ENCODE peak calls at places on chromosomes 12 and 14, in six cellular contexts. K is fibroblast of lung, B is AG04450, Y is lung, E is K562, D is pancreas. U is an unnamed sample.

GRCh38 chr14:22866874-22867273 is 4.7 kb upstream of the LRP10 start:
- DNase-seq in K (no peak), B (no peak), Y (no peak), E (no peak), D (no peak), U (no peak)

GRCh38 chr14:32397871-32398640 is 69.0 kb downstream of the AKAP6 start:
- DNase-seq in K (peak; percentile 89), B (no peak), Y (no peak), E (no peak), D (no peak), U (no peak)

GRCh38 chr14:71139058-71139946 is 232.0 kb downstream of the PCNX1 start:
- DNase-seq in K (peak; percentile 39), B (peak; percentile 13), Y (peak; percentile 51), E (peak; percentile 71), D (peak; percentile 28), U (peak; percentile 89)

GRCh38 chr12:130868412-130868811 is 3.5 kb upstream of the RAN start:
- DNase-seq in K (no peak), B (no peak), Y (no peak), E (no peak), D (no peak), U (no peak)

GRCh38 chr14:101683365-101683764 is 78.1 kb upstream of the PPP2R5C start:
- DNase-seq in K (no peak), B (no peak), Y (no peak), E (no peak), D (no peak), U (no peak)

GRCh38 chr14:93269341-93270068 is 62.4 kb downstream of the UBR7 start:
- DNase-seq in K (peak; percentile 76), B (peak; percentile 38), Y (no peak), E (no peak), D (no peak), U (peak; percentile 19)

GRCh38 chr12:12726543-12727093 is 9.4 kb downstream of the CDKN1B start:
- DNase-seq in K (peak; percentile 90), B (no peak), Y (no peak), E (peak; percentile 28), D (no peak), U (peak; percentile 87)

GRCh38 chr14:21118933-21119332 is 18.1 kb downstream of the TMEM253 start:
- DNase-seq in K (no peak), B (no peak), Y (no peak), E (no peak), D (no peak), U (no peak)

GRCh38 chr12:48447755-48448154 is 24.6 kb upstream of the ANP32D start:
- DNase-seq in K (no peak), B (no peak), Y (no peak), E (no peak), D (no peak), U (no peak)

GRCh38 chr14:52266782-52267181 is 716 bp upstream of the PTGDR start:
- DNase-seq in K (peak; percentile 47), B (no peak), Y (no peak), E (no peak), D (no peak), U (peak; percentile 92)

GRCh38 chr14:52269100-52269499 is 1.6 kb downstream of the PTGDR start:
- DNase-seq in K (no peak), B (no peak), Y (no peak), E (no peak), D (no peak), U (no peak)

GRCh38 chr14:52267501-52268190 is at the start of gene PTGDR:
- DNase-seq in K (peak; percentile 24), B (no peak), Y (no peak), E (no peak), D (no peak), U (peak; percentile 78)

GRCh38 chr14:52266179-52266578 is 1.3 kb upstream of the PTGDR start:
- DNase-seq in K (peak; percentile 66), B (no peak), Y (no peak), E (no peak), D (no peak), U (peak; percentile 92)

DNA sequence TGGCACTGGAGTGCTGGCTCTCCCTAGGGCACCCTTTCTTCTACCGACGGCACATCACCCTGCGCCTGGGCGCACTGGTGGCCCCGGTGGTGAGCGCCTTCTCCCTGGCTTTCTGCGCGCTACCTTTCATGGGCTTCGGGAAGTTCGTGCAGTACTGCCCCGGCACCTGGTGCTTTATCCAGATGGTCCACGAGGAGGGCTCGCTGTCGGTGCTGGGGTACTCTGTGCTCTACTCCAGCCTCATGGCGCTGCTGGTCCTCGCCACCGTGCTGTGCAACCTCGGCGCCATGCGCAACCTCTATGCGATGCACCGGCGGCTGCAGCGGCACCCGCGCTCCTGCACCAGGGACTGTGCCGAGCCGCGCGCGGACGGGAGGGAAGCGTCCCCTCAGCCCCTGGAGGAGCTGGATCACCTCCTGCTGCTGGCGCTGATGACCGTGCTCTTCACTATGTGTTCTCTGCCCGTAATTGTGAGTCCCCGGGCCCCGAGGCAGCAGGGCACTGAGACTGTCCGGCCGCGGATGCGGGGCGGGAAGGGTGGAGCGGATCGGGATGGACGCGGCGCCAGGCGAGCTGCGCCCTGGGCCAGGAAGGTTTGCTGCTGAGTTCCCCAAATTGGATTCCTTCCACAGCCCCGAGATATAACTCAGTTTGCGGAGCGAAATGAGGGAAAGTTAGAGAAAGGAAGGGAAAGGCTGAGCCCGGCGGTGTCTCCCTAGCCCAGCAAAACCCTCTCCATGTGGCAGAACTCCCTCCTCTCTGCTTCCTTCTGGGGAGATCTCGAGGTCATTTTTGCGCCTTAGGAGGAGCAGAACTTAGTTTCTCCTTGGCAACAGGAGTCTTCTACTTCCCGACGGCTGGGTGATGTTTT is 928 bp downstream of the PTGDR start:
- DNase-seq in K (peak; percentile 35), B (no peak), Y (no peak), E (no peak), D (no peak), U (no peak)
- H3K27me3 ChIP-seq in K (peaks cover 29% of the 10 kb centered on the region), B (peaks cover 38% of the 10 kb centered on the region), Y (peaks cover 5% of the 10 kb centered on the region), E (no peaks in the 10 kb centered on the region), D (no peaks in the 10 kb centered on the region), U (peaks cover 19% of the 10 kb centered on the region)

GRCh38 chr12:4826909-4827308 is 82.8 kb upstream of the KCNA1 start:
- DNase-seq in K (no peak), B (no peak), Y (no peak), E (no peak), D (no peak), U (no peak)

GRCh38 chr12:4829161-4829792 is 80.4 kb upstream of the KCNA1 start:
- DNase-seq in K (no peak), B (no peak), Y (no peak), E (no peak), D (no peak), U (no peak)

GRCh38 chr12:4828176-4828575 is 81.5 kb upstream of the KCNA1 start:
- DNase-seq in K (no peak), B (no peak), Y (no peak), E (no peak), D (no peak), U (no peak)

GRCh38 chr12:4830568-4830967 is 79.1 kb upstream of the KCNA1 start:
- DNase-seq in K (peak; percentile 8), B (no peak), Y (no peak), E (no peak), D (no peak), U (no peak)

DNA sequence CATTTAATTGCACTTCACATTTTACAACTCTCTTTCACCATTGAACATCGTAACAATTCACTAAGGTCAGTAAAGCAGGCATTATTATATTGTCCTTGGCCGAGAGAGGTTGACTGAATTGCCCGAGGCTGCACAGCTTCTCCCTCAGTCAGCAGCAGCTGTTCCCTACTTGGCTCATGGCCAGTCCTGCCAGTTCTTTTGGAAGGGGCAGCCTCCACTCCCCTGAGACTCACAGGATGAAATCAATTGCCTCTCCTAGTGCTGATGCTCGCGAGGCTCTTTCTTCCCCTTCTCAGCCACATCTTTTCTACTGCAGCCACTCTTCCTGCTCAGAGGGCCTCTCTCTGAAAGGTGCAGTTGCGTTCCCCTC is 79.9 kb upstream of the KCNA1 start:
- DNase-seq in K (no peak), B (no peak), Y (no peak), E (no peak), D (no peak), U (no peak)
- H3K27me3 ChIP-seq in K (no peaks in the 10 kb centered on the region), B (peaks cover 4% of the 10 kb centered on the region), Y (no peaks in the 10 kb centered on the region), E (no peaks in the 10 kb centered on the region), D (no peaks in the 10 kb centered on the region), U (no peaks in the 10 kb centered on the region)

DNA sequence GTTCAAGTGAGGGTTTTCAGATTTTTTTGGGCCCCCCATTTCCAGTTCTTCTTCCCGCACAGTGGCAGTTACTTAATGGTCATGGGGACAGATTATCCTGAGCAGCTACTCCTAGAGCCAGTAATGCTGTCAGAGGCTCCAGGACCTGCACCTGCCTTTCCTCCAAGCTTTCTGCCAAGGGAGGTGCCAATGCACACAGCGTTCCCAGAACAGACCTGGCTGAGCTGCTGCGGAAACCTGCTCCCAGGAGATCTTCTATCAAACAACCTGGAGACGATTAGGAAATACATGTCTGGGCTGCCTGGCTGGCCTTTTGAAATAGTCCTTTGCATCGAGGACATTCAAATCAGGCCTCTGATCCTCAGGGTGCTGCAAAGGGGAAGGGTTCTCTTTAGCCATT is 120.9 kb downstream of the SLC8A3 start:
- DNase-seq in K (no peak), B (no peak), Y (no peak), E (no peak), D (peak; percentile 56), U (no peak)
- H3K27me3 ChIP-seq in K (no peaks in the 10 kb centered on the region), B (peaks cover 15% of the 10 kb centered on the region), Y (no peaks in the 10 kb centered on the region), E (no peaks in the 10 kb centered on the region), D (no peaks in the 10 kb centered on the region), U (peaks cover 9% of the 10 kb centered on the region)

DNA sequence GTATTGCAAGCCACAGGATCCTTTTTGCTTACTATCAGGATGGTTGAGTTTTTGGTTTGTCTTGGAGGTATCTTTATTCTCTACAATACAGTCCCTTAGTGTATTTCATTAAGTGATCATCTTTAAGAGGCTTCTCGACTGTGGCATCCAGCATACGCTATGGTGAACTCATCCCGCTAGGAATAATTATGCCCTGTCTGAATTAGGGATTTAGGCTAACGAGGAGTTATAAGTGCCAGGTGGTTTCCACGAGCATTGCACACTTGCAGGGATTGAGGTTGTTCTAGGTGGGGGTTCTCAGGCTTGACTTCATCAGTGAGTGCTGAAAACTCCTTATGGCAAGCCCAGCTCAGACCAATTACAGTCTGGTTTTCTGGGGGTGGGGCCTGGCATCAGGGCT is 37.2 kb upstream of the RBM19 start:
- DNase-seq in K (no peak), B (no peak), Y (no peak), E (no peak), D (no peak), U (no peak)
- H3K27me3 ChIP-seq in K (no peaks in the 10 kb centered on the region), B (peaks cover 10% of the 10 kb centered on the region), Y (no peaks in the 10 kb centered on the region), E (peaks cover 10% of the 10 kb centered on the region), D (no peaks in the 10 kb centered on the region), U (no peaks in the 10 kb centered on the region)

GRCh38 chr12:54016478-54016964 is 7.7 kb downstream of the HOXC8 start:
- DNase-seq in K (no peak), B (no peak), Y (no peak), E (no peak), D (no peak), U (peak; percentile 96)
- H3K27me3 ChIP-seq in K (peaks cover 43% of the 10 kb centered on the region), B (peaks cover 97% of the 10 kb centered on the region), Y (peaks cover 15% of the 10 kb centered on the region), E (no peaks in the 10 kb centered on the region), D (peaks cover 2% of the 10 kb centered on the region), U (no peaks in the 10 kb centered on the region)

GRCh38 chr12:65622056-65622455 is 202.2 kb upstream of the HMGA2 start:
- DNase-seq in K (no peak), B (no peak), Y (no peak), E (peak; percentile 58), D (no peak), U (no peak)

GRCh38 chr12:65620026-65620425 is 204.3 kb upstream of the HMGA2 start:
- DNase-seq in K (no peak), B (no peak), Y (no peak), E (no peak), D (no peak), U (no peak)

GRCh38 chr12:65619018-65619417 is 205.3 kb upstream of the HMGA2 start:
- DNase-seq in K (no peak), B (no peak), Y (no peak), E (no peak), D (no peak), U (no peak)

GRCh38 chr12:65616022-65616421 is 208.3 kb upstream of the HMGA2 start:
- DNase-seq in K (no peak), B (no peak), Y (no peak), E (no peak), D (no peak), U (no peak)

GRCh38 chr12:65618574-65618973 is 205.7 kb upstream of the HMGA2 start:
- DNase-seq in K (no peak), B (no peak), Y (no peak), E (no peak), D (no peak), U (no peak)
- H3K27me3 ChIP-seq in K (no peaks in the 10 kb centered on the region), B (no peaks in the 10 kb centered on the region), Y (no peaks in the 10 kb centered on the region), E (no peaks in the 10 kb centered on the region), D (no peaks in the 10 kb centered on the region), U (no peaks in the 10 kb centered on the region)

U was measured in osteoblast.